ENCODE peak calls at places on chromosomes 11 and 22, in nine cellular contexts. Z, L, A, U, X, D, I, S and V are unnamed samples.

GRCh38 chr11:118628432-118628831 is 21.0 kb downstream of the PHLDB1 start:
- DNase-seq in Z (no peak), L (no peak), A (no peak), U (no peak), X (no peak), D (no peak), I (no peak), S (no peak), V (no peak)

GRCh38 chr11:3104051-3104714 is 47.0 kb upstream of the CARS1 start:
- DNase-seq in Z (no peak), L (no peak), A (no peak), U (no peak), X (no peak), D (no peak), I (no peak), S (no peak), V (no peak)

GRCh38 chr22:23094260-23094659 is 23.9 kb downstream of the GNAZ start:
- DNase-seq in Z (no peak), L (no peak), A (no peak), U (no peak), X (no peak), D (no peak), I (no peak), S (no peak), V (no peak)

GRCh38 chr11:2576116-2576515 is 123.7 kb downstream of the KCNQ1OT1 start:
- DNase-seq in Z (no peak), L (no peak), A (no peak), U (no peak), X (no peak), D (peak), I (no peak), S (no peak), V (no peak)

GRCh38 chr11:36699271-36699670 is 101.2 kb upstream of the RAG2 start:
- DNase-seq in Z (no peak), L (peak), A (peak), U (no peak), X (no peak), D (no peak), I (no peak), S (peak), V (no peak)

GRCh38 chr22:46290121-46290842 is 6.4 kb upstream of the GTSE1 start:
- DNase-seq in Z (no peak), L (no peak), A (no peak), U (no peak), X (no peak), D (no peak), I (no peak), S (no peak), V (no peak)

GRCh38 chr11:114762437-114762836 is 84.1 kb downstream of the NXPE2 start:
- DNase-seq in Z (peak), L (no peak), A (peak), U (peak), X (peak), D (peak), I (peak), S (peak), V (no peak)

GRCh38 chr11:134562941-134563471 is 151.0 kb upstream of the B3GAT1 start:
- DNase-seq in Z (no peak), L (no peak), A (no peak), U (no peak), X (no peak), D (no peak), I (no peak), S (no peak), V (peak)

GRCh38 chr11:134144744-134145143 is 75.9 kb downstream of the JAM3 start:
- DNase-seq in Z (no peak), L (no peak), A (no peak), U (no peak), X (no peak), D (no peak), I (no peak), S (no peak), V (no peak)

GRCh38 chr11:2166091-2166851 is 5.3 kb upstream of the INS start:
- DNase-seq in Z (peak), L (no peak), A (peak), U (peak), X (no peak), D (peak), I (no peak), S (no peak), V (no peak)

GRCh38 chr11:60251485-60252207 is 8.7 kb upstream of the MS4A4E start:
- DNase-seq in Z (peak), L (no peak), A (peak), U (peak), X (peak), D (no peak), I (peak), S (peak), V (no peak)

GRCh38 chr11:8018742-8019631 is 31.9 kb downstream of the EIF3F start:
- DNase-seq in Z (peak), L (peak), A (peak), U (peak), X (peak), D (peak), I (peak), S (peak), V (peak)

DNA sequence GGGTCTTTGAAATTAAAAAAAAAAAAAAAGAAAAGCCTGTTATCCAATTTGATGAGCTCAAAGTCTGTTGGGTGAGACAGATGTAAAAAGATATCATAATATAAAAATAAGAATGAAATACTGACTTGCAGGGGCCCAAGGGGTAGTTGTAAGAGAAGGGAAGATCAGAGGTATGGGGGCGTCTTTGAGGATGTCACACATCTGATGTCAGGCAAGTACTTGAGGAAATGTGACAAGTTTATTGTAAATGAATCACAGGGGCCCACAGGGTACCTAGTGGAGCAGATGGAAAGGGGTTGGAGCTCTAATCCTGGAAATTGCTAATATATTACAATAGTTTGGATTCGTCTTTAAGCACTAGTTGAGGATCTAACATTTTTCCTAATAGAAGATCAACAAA is 131.6 kb downstream of the MAML2 start:
- DNase-seq in Z (no peak), L (no peak), A (no peak), U (no peak), X (no peak), D (no peak), I (no peak), S (no peak), V (no peak)
- TF ChIP-seq CTCF in Z (no peak), L (no peak), A (no peak), U (no peak), X (no peak), D (no peak), I (no peak), S (no peak), V (no peak)

DNA sequence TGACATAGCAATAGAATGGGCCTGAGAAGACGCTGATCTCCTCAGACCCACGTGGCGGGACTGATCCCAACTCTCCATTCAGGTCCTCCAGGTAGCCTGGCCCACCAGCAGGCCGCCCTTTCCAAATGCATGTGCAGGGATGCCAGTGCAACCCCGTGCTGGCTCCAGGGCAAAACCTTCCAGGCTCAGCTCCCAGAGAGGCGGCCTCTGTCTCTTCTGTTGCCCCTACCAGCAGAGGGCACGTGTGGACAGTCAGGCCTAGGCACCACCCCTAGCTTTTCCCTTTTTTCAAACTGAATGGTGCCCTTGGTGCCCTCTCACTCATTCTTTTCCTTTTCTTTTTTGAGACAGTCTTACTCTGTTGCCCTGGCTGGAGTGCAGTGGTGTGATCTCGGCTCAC is 121.7 kb downstream of the OSBP2 start:
- DNase-seq in Z (no peak), L (no peak), A (no peak), U (no peak), X (no peak), D (no peak), I (no peak), S (no peak), V (no peak)
- TF ChIP-seq CTCF in Z (no peak), L (no peak), A (peak), U (no peak), X (no peak), D (no peak), I (peak), S (peak), V (no peak)

GRCh38 chr22:44386386-44387035 is 73.8 kb upstream of the SHISAL1 start:
- DNase-seq in Z (no peak), L (no peak), A (no peak), U (no peak), X (no peak), D (no peak), I (no peak), S (no peak), V (no peak)
- TF ChIP-seq CTCF in Z (no peak), L (no peak), A (no peak), U (no peak), X (no peak), D (no peak), I (no peak), S (no peak), V (no peak)

GRCh38 chr22:50733521-50734342 is 4.3 kb upstream of the ACR start:
- DNase-seq in Z (no peak), L (no peak), A (no peak), U (no peak), X (peak), D (peak), I (peak), S (no peak), V (peak)
- TF ChIP-seq CTCF in Z (no peak), L (no peak), A (no peak), U (no peak), X (peak), D (no peak), I (no peak), S (no peak), V (peak)

GRCh38 chr22:27113211-27114030 is 456.0 kb downstream of the MIAT start:
- DNase-seq in Z (no peak), L (peak), A (peak), U (no peak), X (peak), D (no peak), I (peak), S (peak), V (no peak)
- TF ChIP-seq CTCF in Z (no peak), L (no peak), A (no peak), U (no peak), X (peak), D (no peak), I (no peak), S (no peak), V (no peak)

GRCh38 chr11:44903035-44903434 is 47.6 kb downstream of the TP53I11 start:
- DNase-seq in Z (no peak), L (no peak), A (no peak), U (no peak), X (no peak), D (no peak), I (no peak), S (no peak), V (no peak)
- TF ChIP-seq CTCF in Z (no peak), L (no peak), A (no peak), U (no peak), X (no peak), D (no peak), I (no peak), S (no peak), V (no peak)

DNA sequence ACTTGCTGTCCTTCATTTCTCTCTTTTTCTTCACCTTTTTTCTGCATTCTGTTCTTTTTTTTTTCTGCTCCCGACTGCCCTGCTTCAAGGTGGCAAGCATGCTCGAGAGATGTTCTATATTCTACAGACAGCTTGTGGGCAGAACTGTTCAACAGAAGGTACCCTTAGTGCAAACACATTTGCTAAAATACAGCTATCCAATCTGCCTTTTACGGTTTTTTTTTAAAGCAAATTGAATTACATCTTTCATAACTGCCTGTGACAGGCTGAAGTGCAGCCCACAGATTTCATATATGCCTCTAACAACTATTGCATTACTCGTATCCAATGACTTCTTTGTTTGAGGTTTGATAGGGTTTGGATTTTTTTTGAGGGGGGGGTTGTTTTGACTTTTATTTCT is 204.0 kb upstream of the MTNR1B start:
- DNase-seq in Z (no peak), L (no peak), A (no peak), U (no peak), X (no peak), D (no peak), I (no peak), S (no peak), V (no peak)
- TF ChIP-seq CTCF in Z (no peak), L (no peak), A (no peak), U (no peak), X (no peak), D (no peak), I (no peak), S (no peak), V (no peak)

GRCh38 chr11:32487270-32487669 is 51.9 kb upstream of the WT1 start:
- DNase-seq in Z (peak), L (no peak), A (no peak), U (peak), X (no peak), D (no peak), I (no peak), S (no peak), V (no peak)
- TF ChIP-seq CTCF in Z (peak), L (no peak), A (peak), U (peak), X (peak), D (no peak), I (peak), S (peak), V (no peak)

GRCh38 chr11:101326141-101326540 is 196.5 kb upstream of the PGR start:
- DNase-seq in Z (no peak), L (no peak), A (no peak), U (no peak), X (no peak), D (no peak), I (no peak), S (no peak), V (no peak)

GRCh38 chr11:101327908-101328307 is 198.3 kb upstream of the PGR start:
- DNase-seq in Z (no peak), L (no peak), A (no peak), U (no peak), X (peak), D (no peak), I (no peak), S (peak), V (no peak)

GRCh38 chr11:101321222-101321621 is 191.6 kb upstream of the PGR start:
- DNase-seq in Z (no peak), L (no peak), A (peak), U (no peak), X (no peak), D (no peak), I (no peak), S (peak), V (no peak)

DNA sequence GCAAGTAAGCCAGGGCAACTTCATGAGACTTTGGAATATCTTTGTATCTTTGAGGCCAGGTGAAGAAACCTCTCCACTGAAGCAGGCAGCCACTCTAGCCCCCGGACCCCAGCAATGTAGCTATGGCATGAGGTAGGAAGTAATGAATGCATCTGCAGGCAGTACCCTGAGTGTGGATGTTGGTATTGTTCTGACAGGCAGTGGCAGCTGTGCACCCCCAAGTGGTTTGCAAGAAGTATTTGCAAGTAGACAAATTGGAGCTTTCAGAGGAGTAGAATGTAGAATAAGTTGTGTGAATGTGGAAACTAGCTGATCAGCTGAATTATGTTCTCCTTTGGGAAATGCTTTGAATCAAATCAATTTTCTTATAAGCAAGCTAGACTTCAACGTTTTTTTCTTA is 194.4 kb upstream of the PGR start:
- DNase-seq in Z (peak), L (no peak), A (peak), U (no peak), X (no peak), D (no peak), I (no peak), S (peak), V (no peak)
- TF ChIP-seq CTCF in Z (peak), L (no peak), A (peak), U (no peak), X (no peak), D (no peak), I (no peak), S (no peak), V (no peak)